ENCODE peak calls at places on chromosome 11, in seven cellular contexts. G is GM12878, P is endothelial cell of umbilical vein, C is HCT116, T is A549, M is H1, W is HepG2. L is an unnamed sample.

GRCh38 chr11:130452941-130453340 is 4.5 kb downstream of the ADAMTS15 start:
- DNase-seq in G (no peak), P (no peak), C (no peak), T (no peak), M (no peak), W (no peak), L (peak; percentile 71)

GRCh38 chr11:107508201-107508857 is 50.7 kb upstream of the CWF19L2 start:
- DNase-seq in G (no peak), P (no peak), C (no peak), T (no peak), M (no peak), W (no peak), L (no peak)

GRCh38 chr11:790721-791564 is 1.1 kb upstream of the CEND1 start:
- DNase-seq in G (no peak), P (no peak), C (no peak), T (peak; percentile 74), M (peak; percentile 85), W (no peak), L (no peak)

GRCh38 chr11:62980133-62980760 is 4.5 kb downstream of the SLC22A6 start:
- DNase-seq in G (no peak), P (peak; percentile 6), C (no peak), T (no peak), M (no peak), W (no peak), L (peak; percentile 28)

GRCh38 chr11:36622431-36623136 is 24.5 kb upstream of the RAG2 start:
- DNase-seq in G (no peak), P (peak; percentile 41), C (peak; percentile 12), T (peak; percentile 40), M (no peak), W (peak; percentile 31), L (peak; percentile 31)

GRCh38 chr11:37370817-37371216 is 772.8 kb upstream of the RAG2 start:
- DNase-seq in G (no peak), P (no peak), C (no peak), T (no peak), M (no peak), W (no peak), L (no peak)

GRCh38 chr11:67179892-67180490 is 60.9 kb downstream of the KDM2A start:
- DNase-seq in G (no peak), P (peak; percentile 46), C (no peak), T (no peak), M (no peak), W (no peak), L (no peak)

GRCh38 chr11:110046759-110047386 is 46.3 kb upstream of the ZC3H12C start:
- DNase-seq in G (no peak), P (no peak), C (no peak), T (no peak), M (no peak), W (no peak), L (no peak)

GRCh38 chr11:11966354-11966741 is 42.1 kb downstream of the DKK3 start:
- DNase-seq in G (no peak), P (no peak), C (no peak), T (no peak), M (no peak), W (no peak), L (no peak)

GRCh38 chr11:92279056-92279455 is 54.4 kb downstream of the FAT3 start:
- DNase-seq in G (no peak), P (no peak), C (no peak), T (no peak), M (no peak), W (no peak), L (no peak)

GRCh38 chr11:76226626-76227025 is 20.3 kb upstream of the WNT11 start:
- DNase-seq in G (no peak), P (no peak), C (no peak), T (no peak), M (no peak), W (no peak), L (peak; percentile 59)

GRCh38 chr11:39190751-39191150 is 2268.7 kb downstream of the LRRC4C start:
- DNase-seq in G (no peak), P (no peak), C (no peak), T (no peak), M (no peak), W (no peak), L (no peak)

GRCh38 chr11:75320046-75320618 is 31.3 kb downstream of the ARRB1 start:
- DNase-seq in G (no peak), P (peak; percentile 72), C (no peak), T (no peak), M (no peak), W (no peak), L (no peak)

GRCh38 chr11:6604081-6604626 is 580 bp downstream of the ILK start:
- DNase-seq in G (no peak), P (peak; percentile 79), C (no peak), T (peak; percentile 37), M (no peak), W (peak; percentile 64), L (peak; percentile 86)

GRCh38 chr11:31442086-31442485 is 67.3 kb downstream of the IMMP1L start:
- DNase-seq in G (no peak), P (peak; percentile 14), C (no peak), T (no peak), M (no peak), W (peak; percentile 4), L (no peak)

GRCh38 chr11:125381499-125381898 is 114.6 kb downstream of the FEZ1 start:
- DNase-seq in G (no peak), P (no peak), C (no peak), T (no peak), M (no peak), W (no peak), L (no peak)

GRCh38 chr11:134313821-134314607 is 17.8 kb upstream of the GLB1L2 start:
- DNase-seq in G (no peak), P (no peak), C (no peak), T (no peak), M (no peak), W (no peak), L (no peak)

GRCh38 chr11:69333149-69333710 is 39.3 kb downstream of the MYEOV start:
- DNase-seq in G (no peak), P (no peak), C (no peak), T (no peak), M (no peak), W (no peak), L (no peak)

GRCh38 chr11:130473795-130474377 is 25.4 kb downstream of the ADAMTS15 start:
- DNase-seq in G (no peak), P (no peak), C (no peak), T (no peak), M (peak; percentile 41), W (no peak), L (no peak)

GRCh38 chr11:73216466-73216865 is 1.6 kb upstream of the P2RY2 start:
- DNase-seq in G (no peak), P (no peak), C (no peak), T (no peak), M (no peak), W (no peak), L (peak; percentile 70)

GRCh38 chr11:68911731-68912130 is 8.0 kb downstream of the IGHMBP2 start:
- DNase-seq in G (no peak), P (no peak), C (no peak), T (no peak), M (no peak), W (no peak), L (no peak)

GRCh38 chr11:134513585-134514120 is 101.6 kb upstream of the B3GAT1 start:
- DNase-seq in G (no peak), P (no peak), C (no peak), T (no peak), M (no peak), W (no peak), L (no peak)

GRCh38 chr11:15276616-15277015 is 161.9 kb downstream of the INSC start:
- DNase-seq in G (no peak), P (no peak), C (peak; percentile 4), T (no peak), M (no peak), W (no peak), L (peak; percentile 4)

GRCh38 chr11:8098361-8098760 is 17.4 kb downstream of the TUB start:
- DNase-seq in G (no peak), P (no peak), C (no peak), T (no peak), M (no peak), W (no peak), L (no peak)

GRCh38 chr11:74932797-74933196 is 16.1 kb downstream of the XRRA1 start:
- DNase-seq in G (no peak), P (peak; percentile 62), C (no peak), T (no peak), M (no peak), W (no peak), L (no peak)

GRCh38 chr11:42043312-42043711 is 583.9 kb upstream of the LRRC4C start:
- DNase-seq in G (no peak), P (peak; percentile 58), C (no peak), T (no peak), M (no peak), W (no peak), L (no peak)

GRCh38 chr11:68581439-68581838 is 102.9 kb upstream of the GAL start:
- DNase-seq in G (no peak), P (no peak), C (no peak), T (peak; percentile 32), M (no peak), W (no peak), L (no peak)

DNA sequence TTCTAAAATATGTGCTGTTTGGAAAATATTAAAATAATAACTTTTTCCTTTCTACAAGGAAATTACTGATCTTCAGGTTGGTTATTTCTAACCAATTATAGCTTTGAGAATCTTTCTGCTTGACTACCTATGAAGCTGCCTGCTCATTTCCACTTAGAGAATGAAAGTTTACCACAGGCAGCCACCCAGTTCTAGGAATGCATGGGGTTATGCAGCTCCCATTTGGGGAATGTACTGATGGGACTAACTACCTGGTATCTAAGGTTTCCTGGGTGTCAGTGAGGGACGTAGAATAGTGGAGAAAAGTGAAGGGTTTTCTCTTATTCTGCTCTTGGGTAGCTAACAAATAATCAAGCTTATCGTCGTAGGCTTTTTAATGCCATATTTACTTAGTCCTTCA is 73.4 kb downstream of the DEUP1 start:
- DNase-seq in G (no peak), P (no peak), C (no peak), T (no peak), M (no peak), W (no peak), L (no peak)
- TF ChIP-seq MAX in G (no peak), P (no peak), C (no peak), T (no peak), M (no peak), W (no peak), L (no peak)

GRCh38 chr11:3055881-3056280 is 1.3 kb downstream of the CARS1 start:
- DNase-seq in G (no peak), P (no peak), C (no peak), T (no peak), M (no peak), W (no peak), L (no peak)
- H3K4me3 ChIP-seq in G (peak overlapping the region; percentile 91), P (peak overlapping the region; percentile 70), C (peak overlapping the region; percentile 97), T (peak overlapping the region; percentile 83), M (peak overlapping the region; percentile 89), W (peak overlapping the region; percentile 100), L (peak overlapping the region; percentile 77)

GRCh38 chr11:4466168-4466891 is 16.1 kb upstream of the OR52K1 start:
- DNase-seq in G (no peak), P (no peak), C (no peak), T (no peak), M (no peak), W (no peak), L (no peak)
- TF ChIP-seq CTCF in G (no peak), P (no peak), C (no peak), T (no peak), M (peak; percentile 32), W (no peak), L (no peak)

DNA sequence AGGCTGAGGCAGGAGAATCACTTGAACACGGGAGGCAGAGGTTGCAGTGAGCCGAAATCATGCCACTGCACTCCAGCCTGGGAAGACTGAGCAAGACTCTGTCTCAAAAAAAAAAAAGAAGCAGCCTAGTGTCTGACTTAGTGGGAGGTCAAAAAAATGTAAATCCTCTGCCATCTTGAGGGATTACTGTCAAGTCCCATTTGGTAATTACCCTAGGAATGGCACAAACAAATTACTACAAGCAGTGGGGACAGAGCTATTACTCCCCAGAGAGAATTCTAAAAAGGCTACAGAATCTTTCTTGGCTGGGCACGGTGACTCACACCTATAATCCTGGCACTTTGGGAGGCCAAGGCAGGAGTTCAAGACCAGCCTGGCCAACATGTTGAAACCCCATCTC is 3.8 kb downstream of the SERPING1 start:
- DNase-seq in G (no peak), P (no peak), C (no peak), T (no peak), M (no peak), W (no peak), L (no peak)
- TF ChIP-seq MAX in G (no peak), P (no peak), C (no peak), T (no peak), M (no peak), W (no peak), L (no peak)